ENCODE peak calls at places on chromosomes 5 and 9, in four cellular contexts. X is ovary, P is IMR-90, J is brain microvascular endothelial cell. U is an unnamed sample.

GRCh38 chr9:124259273-124260078 is 1.7 kb downstream of the NEK6 start:
- DNase-seq in X (peak; percentile 88), P (peak; percentile 91), J (peak; percentile 68), U (peak; percentile 81)

GRCh38 chr5:6448622-6449464 is at the start of gene UBE2QL1:
- DNase-seq in X (no peak), P (no peak), J (no peak), U (peak; percentile 24)

GRCh38 chr5:133992429-133993151 is 12.2 kb downstream of the VDAC1 start:
- DNase-seq in X (no peak), P (no peak), J (no peak), U (no peak)

GRCh38 chr9:125604189-125604588 is 102.8 kb downstream of the MAPKAP1 start:
- DNase-seq in X (no peak), P (no peak), J (no peak), U (no peak)

GRCh38 chr5:134554319-134555222 is 29.1 kb downstream of the JADE2 start:
- DNase-seq in X (peak; percentile 46), P (peak; percentile 82), J (peak; percentile 85), U (peak; percentile 96)

GRCh38 chr9:129359871-129360536 is 181.9 kb upstream of the IER5L start:
- DNase-seq in X (no peak), P (no peak), J (no peak), U (no peak)

GRCh38 chr5:152688561-152689274 is 283.6 kb upstream of the NMUR2 start:
- DNase-seq in X (no peak), P (peak; percentile 11), J (peak; percentile 37), U (peak; percentile 55)

GRCh38 chr9:114008667-114009410 is 69.3 kb downstream of the AMBP start:
- DNase-seq in X (no peak), P (no peak), J (no peak), U (peak; percentile 29)

GRCh38 chr9:5428794-5429528 is 8.8 kb downstream of the PLGRKT start:
- DNase-seq in X (no peak), P (no peak), J (no peak), U (no peak)

GRCh38 chr9:68933434-68934318 is 80.2 kb downstream of the PRKACG start:
- DNase-seq in X (no peak), P (no peak), J (no peak), U (no peak)

GRCh38 chr9:121675969-121676822 is 24.8 kb downstream of the DAB2IP start:
- DNase-seq in X (no peak), P (no peak), J (no peak), U (no peak)

GRCh38 chr5:107658528-107658927 is 12.2 kb downstream of the EFNA5 start:
- DNase-seq in X (no peak), P (no peak), J (no peak), U (no peak)

GRCh38 chr5:10018211-10018610 is 231.5 kb downstream of the ATPSCKMT start:
- DNase-seq in X (no peak), P (peak; percentile 33), J (no peak), U (no peak)

GRCh38 chr5:1963358-1963757 is 80.6 kb upstream of the IRX4 start:
- DNase-seq in X (no peak), P (no peak), J (no peak), U (no peak)

GRCh38 chr5:170737591-170737990 is 45.9 kb upstream of the GABRP start:
- DNase-seq in X (no peak), P (no peak), J (no peak), U (no peak)

GRCh38 chr5:181255836-181256578 is 4.9 kb downstream of the TRIM52 start:
- DNase-seq in X (no peak), P (no peak), J (no peak), U (peak; percentile 18)

GRCh38 chr9:81462759-81463158 is 226.6 kb downstream of the TLE1 start:
- DNase-seq in X (no peak), P (no peak), J (no peak), U (no peak)

GRCh38 chr5:1471997-1472963 is 27.0 kb upstream of the SLC6A3 start:
- DNase-seq in X (no peak), P (no peak), J (no peak), U (no peak)

GRCh38 chr9:109856785-109857184 is 76.8 kb downstream of the PALM2AKAP2 start:
- DNase-seq in X (peak; percentile 47), P (peak; percentile 33), J (peak; percentile 43), U (no peak)

GRCh38 chr5:141636106-141636412 is 590 bp downstream of the HDAC3 start:
- DNase-seq in X (no peak), P (no peak), J (no peak), U (no peak)

GRCh38 chr9:7135735-7136134 is 378.0 kb downstream of the KDM4C start:
- DNase-seq in X (no peak), P (no peak), J (no peak), U (no peak)

GRCh38 chr5:107869459-107870115 is 198.8 kb upstream of the EFNA5 start:
- DNase-seq in X (no peak), P (peak; percentile 84), J (peak; percentile 71), U (peak; percentile 85)

GRCh38 chr9:20551236-20551635 is 71.1 kb downstream of the MLLT3 start:
- DNase-seq in X (no peak), P (peak; percentile 17), J (no peak), U (no peak)

GRCh38 chr9:38355526-38356120 is 36.9 kb upstream of the ALDH1B1 start:
- DNase-seq in X (no peak), P (no peak), J (no peak), U (no peak)

GRCh38 chr5:38866362-38867070 is 20.7 kb downstream of the OSMR start:
- DNase-seq in X (no peak), P (peak; percentile 5), J (no peak), U (no peak)

GRCh38 chr9:131046581-131047202 is 37.7 kb downstream of the LAMC3 start:
- DNase-seq in X (peak; percentile 45), P (peak; percentile 49), J (peak; percentile 46), U (peak; percentile 56)

GRCh38 chr5:61881821-61882220 is 424.2 kb upstream of the KIF2A start:
- DNase-seq in X (no peak), P (peak; percentile 3), J (peak; percentile 60), U (peak; percentile 64)

GRCh38 chr5:148387325-148387724 is 3.6 kb downstream of the FBXO38 start:
- DNase-seq in X (no peak), P (peak; percentile 95), J (peak; percentile 53), U (peak; percentile 77)

GRCh38 chr5:96247097-96247675 is 185.9 kb downstream of the PCSK1 start:
- DNase-seq in X (no peak), P (peak; percentile 78), J (no peak), U (peak; percentile 43)

GRCh38 chr9:22829236-22829635 is 382.6 kb downstream of the DMRTA1 start:
- DNase-seq in X (no peak), P (no peak), J (no peak), U (no peak)

GRCh38 chr9:136859821-136860269 is 6.3 kb downstream of the EDF1 start:
- DNase-seq in X (no peak), P (no peak), J (no peak), U (no peak)

GRCh38 chr5:1479581-1480188 is 34.4 kb upstream of the SLC6A3 start:
- DNase-seq in X (peak; percentile 58), P (peak; percentile 36), J (no peak), U (no peak)

DNA sequence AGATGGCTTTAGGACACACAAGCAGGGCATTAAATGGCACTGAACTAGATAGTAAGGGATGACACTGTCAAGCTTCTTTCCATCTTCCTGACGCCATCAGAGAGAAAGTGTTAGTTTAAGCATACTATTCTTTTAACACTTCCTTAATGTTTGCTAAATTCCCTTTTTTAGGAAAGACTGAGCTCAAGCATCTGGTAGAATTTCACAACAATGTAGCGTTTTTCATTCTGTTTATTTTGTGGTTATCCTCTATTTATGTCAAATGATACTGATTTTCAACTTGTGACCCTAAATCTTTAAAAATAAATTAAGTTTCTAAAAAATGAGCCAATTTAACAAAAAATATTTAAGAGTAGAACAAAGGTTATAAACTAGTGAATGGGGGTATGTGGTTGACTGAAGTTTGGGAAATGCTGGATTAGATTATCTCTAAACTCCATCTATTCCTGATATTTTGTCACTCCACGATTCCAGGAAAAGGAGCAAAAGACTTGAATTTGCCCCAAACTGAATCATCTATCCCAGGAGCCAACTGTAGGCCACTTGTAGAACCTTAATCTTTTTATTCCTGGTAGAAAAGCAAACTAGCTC is 147.4 kb upstream of the KLF9 start:
- DNase-seq in X (no peak), P (peak; percentile 63), J (no peak), U (peak; percentile 29)
- H3K27ac ChIP-seq in X (no peak overlapping the region), P (peak overlapping the region; percentile 90), J (no peak overlapping the region), U (peak overlapping the region; percentile 34)

DNA sequence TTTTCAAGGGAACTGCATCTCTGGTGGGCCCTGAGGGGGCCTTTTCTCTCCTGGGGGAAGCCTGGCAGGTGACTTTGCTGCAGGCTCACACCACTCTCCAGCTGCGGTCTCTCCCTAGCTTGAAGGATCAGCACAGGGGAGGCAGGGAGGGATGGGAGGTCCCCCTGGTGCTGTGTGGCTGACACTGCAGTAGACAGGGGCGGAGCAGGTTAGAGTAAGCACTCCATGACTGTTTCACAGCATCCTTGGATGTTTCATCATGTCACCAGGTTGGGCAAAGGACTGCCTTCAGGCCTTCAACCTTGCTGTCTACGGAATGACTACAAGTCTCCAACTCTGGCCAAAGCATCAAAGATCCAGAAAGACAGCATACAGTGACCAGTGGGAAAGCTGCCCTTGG is 470.7 kb downstream of the CDK5RAP2 start:
- DNase-seq in X (no peak), P (no peak), J (no peak), U (no peak)
- H3K27ac ChIP-seq in X (no peak overlapping the region), P (no peak overlapping the region), J (no peak overlapping the region), U (no peak overlapping the region)

DNA sequence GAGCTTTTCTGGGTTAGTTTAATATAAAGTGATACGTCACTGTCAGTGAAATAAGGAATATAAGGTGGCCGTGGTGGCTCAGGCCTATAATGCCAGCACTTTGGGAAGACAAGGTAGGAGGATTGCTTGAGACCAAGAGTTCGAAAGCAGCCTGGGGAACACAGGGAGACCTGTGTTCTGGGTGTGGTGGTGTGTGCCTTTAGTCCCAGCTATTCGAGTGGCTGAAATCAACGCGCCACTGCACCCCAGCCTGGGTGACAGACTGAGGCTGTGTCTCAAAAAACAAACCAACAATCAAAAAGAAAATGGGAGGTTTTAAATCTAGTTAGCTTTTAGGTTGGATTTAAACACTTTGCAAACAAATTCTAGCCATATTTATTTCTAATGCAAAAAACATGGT is 53.1 kb downstream of the NSD1 start:
- DNase-seq in X (no peak), P (no peak), J (no peak), U (no peak)
- H3K27ac ChIP-seq in X (no peak overlapping the region), P (no peak overlapping the region), J (no peak overlapping the region), U (no peak overlapping the region)

GRCh38 chr5:16596541-16596940 is 20.3 kb downstream of the RETREG1 start:
- DNase-seq in X (no peak), P (peak; percentile 26), J (peak; percentile 9), U (no peak)

GRCh38 chr5:16590685-16591084 is 26.1 kb downstream of the RETREG1 start:
- DNase-seq in X (no peak), P (no peak), J (no peak), U (no peak)

GRCh38 chr5:16589658-16590057 is 27.1 kb downstream of the RETREG1 start:
- DNase-seq in X (no peak), P (no peak), J (no peak), U (no peak)

GRCh38 chr5:16593013-16593412 is 23.8 kb downstream of the RETREG1 start:
- DNase-seq in X (no peak), P (no peak), J (peak; percentile 47), U (no peak)

GRCh38 chr5:16593630-16594029 is 23.2 kb downstream of the RETREG1 start:
- DNase-seq in X (no peak), P (no peak), J (no peak), U (no peak)
- H3K27ac ChIP-seq in X (no peak overlapping the region), P (no peak overlapping the region), J (no peak overlapping the region), U (no peak overlapping the region)

DNA sequence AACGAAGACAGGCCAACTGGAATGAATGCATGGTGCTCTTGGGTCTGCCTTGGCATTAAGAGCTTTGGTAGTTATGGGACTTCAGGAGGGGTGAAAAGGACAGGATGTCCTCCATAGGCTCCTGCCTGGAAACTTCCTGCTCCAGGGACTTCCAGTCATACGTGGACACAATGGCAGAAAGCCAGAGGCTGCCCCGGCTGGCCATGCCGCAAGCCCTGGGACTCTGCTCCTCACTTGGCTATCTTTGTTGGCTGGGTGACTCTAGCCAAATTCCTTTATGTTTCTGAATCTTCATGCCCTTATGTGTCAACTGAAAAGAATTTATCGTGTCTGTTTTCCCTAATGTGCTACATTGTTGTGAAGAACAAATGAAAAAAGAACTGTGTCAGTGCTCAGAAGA is 136.9 kb downstream of the SIL1 start:
- DNase-seq in X (peak; percentile 50), P (peak; percentile 64), J (peak; percentile 75), U (peak; percentile 86)
- H3K27ac ChIP-seq in X (no peak overlapping the region), P (no peak overlapping the region), J (peak overlapping the region; percentile 54), U (peak overlapping the region; percentile 33)

U was measured in SJSA1.